ENCODE peak calls at places on chromosome 22, in nine cellular contexts. M, E, K, C, Y, S, X, Q and P are unnamed samples.

GRCh38 chr22:45896153-45896951 is 80.6 kb downstream of the WNT7B start:
- DNase-seq in X (no peak), C (no peak), K (no peak), Y (no peak), M (no peak), E (peak; percentile 4), Q (peak; percentile 75), S (no peak), P (no peak)

GRCh38 chr22:18950141-18950540 is 14.0 kb upstream of the PRODH start:
- DNase-seq in C (no peak), Q (no peak), Y (no peak), X (no peak), E (no peak), K (no peak), S (no peak), M (no peak), P (no peak)

GRCh38 chr22:46830841-46831240 is 68.4 kb downstream of the TBC1D22A start:
- DNase-seq in M (no peak), K (no peak), E (no peak), S (no peak), X (no peak), Q (no peak), Y (no peak), C (no peak), P (no peak)

GRCh38 chr22:21946262-21946925 is 6.3 kb downstream of the PPM1F start:
- DNase-seq in C (no peak), E (no peak), Y (no peak), X (no peak), Q (no peak), K (no peak), S (no peak), M (no peak), P (no peak)

GRCh38 chr22:46500201-46500600 is 37.2 kb downstream of the CELSR1 start:
- DNase-seq in Q (no peak), E (no peak), M (no peak), C (no peak), K (no peak), X (no peak), S (no peak), Y (no peak), P (peak; percentile 97)

GRCh38 chr22:37913233-37913721 is 7.2 kb downstream of the MICALL1 start:
- DNase-seq in Y (no peak), M (peak; percentile 60), Q (no peak), K (no peak), C (no peak), X (no peak), E (no peak), S (no peak), P (no peak)

GRCh38 chr22:33126881-33127280 is 68.7 kb upstream of the SYN3 start:
- DNase-seq in X (no peak), M (no peak), S (peak; percentile 39), Y (no peak), K (peak; percentile 17), E (no peak), C (no peak), Q (peak; percentile 37), P (peak; percentile 64)

GRCh38 chr22:43883012-43883661 is 8.7 kb downstream of the PNPLA5 start:
- DNase-seq in M (no peak), K (peak; percentile 63), Y (no peak), S (peak; percentile 77), E (no peak), C (no peak), X (peak; percentile 68), Q (peak; percentile 72), P (peak; percentile 90)

GRCh38 chr22:23106906-23107367 is 34.9 kb downstream of the RSPH14 start:
- DNase-seq in X (no peak), C (no peak), Q (no peak), M (peak; percentile 48), K (no peak), S (peak; percentile 39), E (no peak), Y (no peak), P (no peak)

GRCh38 chr22:38218661-38219331 is 17.0 kb downstream of the MAFF start:
- DNase-seq in S (peak; percentile 76), M (peak; percentile 85), Y (no peak), Q (peak; percentile 96), C (no peak), K (peak; percentile 73), E (peak; percentile 81), X (peak; percentile 94), P (peak; percentile 65)

GRCh38 chr22:46275455-46276129 is 7.8 kb downstream of the TTC38 start:
- DNase-seq in K (no peak), S (no peak), M (no peak), X (no peak), C (no peak), Q (no peak), Y (no peak), E (no peak), P (no peak)

GRCh38 chr22:39311592-39312400 is 7.6 kb downstream of the RPL3 start:
- DNase-seq in Q (no peak), X (no peak), K (peak; percentile 36), C (no peak), S (no peak), Y (no peak), M (no peak), E (no peak), P (no peak)

GRCh38 chr22:33537059-33537458 is 383.2 kb downstream of the LARGE1 start:
- DNase-seq in K (no peak), M (no peak), Q (no peak), C (no peak), E (no peak), S (no peak), Y (no peak), X (no peak), P (no peak)

GRCh38 chr22:39658367-39658766 is 87.8 kb downstream of the CACNA1I start:
- DNase-seq in S (no peak), C (no peak), K (peak; percentile 36), Y (no peak), X (no peak), Q (no peak), M (no peak), E (no peak), P (no peak)

GRCh38 chr22:38649841-38650522 is 6.2 kb downstream of the FAM227A start:
- DNase-seq in Q (peak; percentile 94), K (no peak), C (no peak), E (no peak), Y (no peak), X (no peak), M (no peak), S (no peak), P (no peak)

GRCh38 chr22:48756146-48757111 is 1071.2 kb downstream of the BRD1 start:
- DNase-seq in S (no peak), K (no peak), M (peak; percentile 13), Q (no peak), X (no peak), Y (no peak), C (no peak), E (no peak), P (no peak)

GRCh38 chr22:38262051-38262795 is 10.6 kb downstream of the TMEM184B start:
- DNase-seq in X (no peak), K (no peak), Y (no peak), E (peak; percentile 57), C (no peak), S (peak; percentile 54), Q (peak; percentile 81), M (peak; percentile 48), P (peak; percentile 65)

GRCh38 chr22:39253427-39254070 is 8.8 kb upstream of the PDGFB start:
- DNase-seq in K (no peak), E (peak; percentile 73), S (no peak), Y (no peak), X (peak; percentile 86), C (no peak), Q (peak; percentile 82), M (peak; percentile 82), P (no peak)

GRCh38 chr22:38304526-38304925 is 12.7 kb downstream of the CSNK1E start:
- DNase-seq in E (peak; percentile 48), M (peak; percentile 63), K (peak; percentile 58), X (no peak), Q (no peak), C (no peak), Y (no peak), S (no peak), P (no peak)

DNA sequence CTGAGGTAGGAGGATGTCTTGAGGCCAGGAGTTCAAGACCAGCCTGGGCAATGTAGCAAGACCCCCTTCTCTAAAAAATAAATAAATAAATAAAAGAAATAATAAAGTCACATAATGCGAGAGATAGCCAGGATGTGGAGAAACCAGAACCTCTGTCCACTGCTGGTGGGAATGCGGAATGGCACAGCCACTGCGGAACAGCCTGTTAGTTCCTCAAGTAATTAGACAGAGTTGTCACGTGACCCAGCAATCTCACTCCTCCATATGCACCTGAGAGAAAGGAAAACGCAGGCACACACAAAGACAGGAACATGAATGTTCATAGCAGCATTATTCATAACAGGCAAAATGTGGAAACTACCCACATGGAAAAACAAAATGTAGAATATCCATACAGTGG is 27.5 kb downstream of the LIF start:
- DNase-seq in Y (no peak), S (no peak), C (no peak), Q (no peak), X (no peak), K (no peak), E (no peak), M (no peak), P (no peak)
- TF ChIP-seq CTCF in Y (no peak), S (no peak), C (no peak), Q (no peak), X (peak; percentile 25), K (no peak), E (no peak), M (no peak), P (peak; percentile 23)

DNA sequence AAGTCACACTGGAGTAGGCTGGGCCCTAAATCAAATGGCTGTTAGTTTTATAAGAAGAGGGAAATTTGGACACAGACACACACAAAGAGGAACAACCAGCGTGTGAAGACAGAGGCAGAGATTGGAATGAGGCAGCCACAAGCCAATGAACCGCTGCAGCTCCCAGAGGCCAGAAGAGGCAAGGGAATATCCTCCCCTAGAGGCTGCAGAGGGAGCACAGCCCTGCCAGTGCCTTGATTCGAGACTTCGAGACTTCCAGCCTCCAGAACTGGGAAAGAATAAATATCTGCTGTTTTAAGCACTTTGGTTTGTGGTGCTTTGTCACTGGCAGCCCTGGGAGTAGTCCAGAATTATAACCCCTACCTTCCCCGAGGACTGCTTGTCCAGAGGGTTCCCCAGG is 484.4 kb downstream of the MN1 start:
- DNase-seq in Q (no peak), S (no peak), Y (no peak), X (no peak), E (no peak), C (no peak), K (peak; percentile 73), M (no peak), P (peak; percentile 40)
- TF ChIP-seq CTCF in Q (no peak), S (no peak), Y (no peak), X (peak; percentile 24), E (no peak), C (no peak), K (peak; percentile 51), M (no peak), P (peak; percentile 32)

DNA sequence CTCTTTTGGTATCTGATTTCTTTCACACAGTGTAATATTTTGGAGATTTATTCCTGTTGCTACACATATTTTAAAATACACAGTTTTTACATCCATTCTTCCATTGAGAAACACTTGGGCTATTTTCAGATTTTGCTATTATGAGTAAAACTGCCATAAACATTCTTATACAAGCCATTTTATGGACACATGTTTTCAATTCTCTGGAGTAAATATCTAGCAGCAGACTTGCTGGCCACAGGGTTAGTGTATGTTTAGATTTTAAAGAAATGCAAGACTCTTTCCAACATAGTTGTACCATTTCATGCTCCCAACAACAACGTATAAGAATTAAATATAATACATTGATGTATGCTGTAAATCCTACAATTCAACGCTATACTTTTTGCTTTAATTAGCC is 360.8 kb upstream of the PITPNB start:
- DNase-seq in Y (no peak), Q (no peak), S (no peak), K (no peak), X (no peak), C (no peak), E (no peak), M (no peak), P (no peak)
- TF ChIP-seq CTCF in Y (no peak), Q (no peak), S (no peak), K (no peak), X (no peak), C (no peak), E (no peak), M (no peak), P (no peak)

GRCh38 chr22:42614312-42615091 is at the start of gene POLDIP3:
- DNase-seq in Y (peak; percentile 95), M (peak; percentile 100), Q (peak; percentile 95), X (peak; percentile 99), K (peak; percentile 98), S (peak; percentile 93), C (peak; percentile 78), E (peak; percentile 99), P (peak; percentile 99)
- TF ChIP-seq CTCF in Y (peak; percentile 38), M (peak; percentile 9), Q (peak; percentile 33), X (no peak), K (no peak), S (peak; percentile 75), C (peak; percentile 36), E (no peak), P (peak; percentile 37)